ENCODE peak calls at places on chromosomes 16 and 17, in nine cellular contexts. One of them, this sample, is unnamed.

GRCh38 chr17:39800540-39800939 is 62.8 kb downstream of the GRB7 start:
- DNase-seq in pancreas: no peak
- DNase-seq in activated T-helper 1 cell treated with anti-CD3 and anti-CD28 coated beads, Interleukin-12 subunit alpha, Interleukin-12 subunit beta, Interleukin-2, Interleukin-4 antibody, amounts not matched to agents 30 ng/mL and 10 ng/mL and 1 ng/mL, durations not matched to agents 14 hours and 24 hours and 36 hours: peak; percentile 54
- DNase-seq in central memory CD4-positive, alpha-beta T cell: peak; percentile 79
- DNase-seq in NAMALWA: no peak
- DNase-seq in AG09309: no peak
- DNase-seq in A172: no peak
- DNase-seq in activated CD8-positive, alpha-beta memory T cell treated with anti-CD3 and anti-CD28 coated beads for 1 hour: peak; percentile 25
- DNase-seq in epithelial cell of esophagus: peak; percentile 30
- DNase-seq in this sample: no peak

GRCh38 chr17:16652847-16653366 is 743 bp downstream of the ZNF624 start:
- DNase-seq in NAMALWA: peak; percentile 4
- DNase-seq in AG09309: no peak
- DNase-seq in activated CD8-positive, alpha-beta memory T cell treated with anti-CD3 and anti-CD28 coated beads for 1 hour: no peak
- DNase-seq in A172: no peak
- DNase-seq in activated T-helper 1 cell treated with anti-CD3 and anti-CD28 coated beads, Interleukin-12 subunit alpha, Interleukin-12 subunit beta, Interleukin-2, Interleukin-4 antibody, amounts not matched to agents 30 ng/mL and 10 ng/mL and 1 ng/mL, durations not matched to agents 14 hours and 24 hours and 36 hours: no peak
- DNase-seq in epithelial cell of esophagus: peak; percentile 64
- DNase-seq in pancreas: no peak
- DNase-seq in central memory CD4-positive, alpha-beta T cell: no peak
- DNase-seq in this sample: no peak

GRCh38 chr17:80005360-80006338 is 30.0 kb downstream of the TBC1D16 start:
- DNase-seq in pancreas: peak; percentile 63
- DNase-seq in A172: peak; percentile 51
- DNase-seq in activated CD8-positive, alpha-beta memory T cell treated with anti-CD3 and anti-CD28 coated beads for 1 hour: peak; percentile 15
- DNase-seq in central memory CD4-positive, alpha-beta T cell: peak; percentile 54
- DNase-seq in activated T-helper 1 cell treated with anti-CD3 and anti-CD28 coated beads, Interleukin-12 subunit alpha, Interleukin-12 subunit beta, Interleukin-2, Interleukin-4 antibody, amounts not matched to agents 30 ng/mL and 10 ng/mL and 1 ng/mL, durations not matched to agents 14 hours and 24 hours and 36 hours: peak; percentile 22
- DNase-seq in epithelial cell of esophagus: peak; percentile 43
- DNase-seq in AG09309: no peak
- DNase-seq in NAMALWA: peak; percentile 71
- DNase-seq in this sample: no peak

GRCh38 chr17:74512624-74513084 is 18.6 kb downstream of the CD300LB start:
- DNase-seq in epithelial cell of esophagus: no peak
- DNase-seq in activated CD8-positive, alpha-beta memory T cell treated with anti-CD3 and anti-CD28 coated beads for 1 hour: no peak
- DNase-seq in pancreas: no peak
- DNase-seq in central memory CD4-positive, alpha-beta T cell: no peak
- DNase-seq in NAMALWA: no peak
- DNase-seq in A172: peak; percentile 82
- DNase-seq in AG09309: peak; percentile 55
- DNase-seq in activated T-helper 1 cell treated with anti-CD3 and anti-CD28 coated beads, Interleukin-12 subunit alpha, Interleukin-12 subunit beta, Interleukin-2, Interleukin-4 antibody, amounts not matched to agents 30 ng/mL and 10 ng/mL and 1 ng/mL, durations not matched to agents 14 hours and 24 hours and 36 hours: no peak
- DNase-seq in this sample: no peak

GRCh38 chr16:28321700-28322411 is 29.5 kb downstream of the SBK1 start:
- DNase-seq in epithelial cell of esophagus: peak; percentile 43
- DNase-seq in A172: no peak
- DNase-seq in activated CD8-positive, alpha-beta memory T cell treated with anti-CD3 and anti-CD28 coated beads for 1 hour: no peak
- DNase-seq in pancreas: no peak
- DNase-seq in activated T-helper 1 cell treated with anti-CD3 and anti-CD28 coated beads, Interleukin-12 subunit alpha, Interleukin-12 subunit beta, Interleukin-2, Interleukin-4 antibody, amounts not matched to agents 30 ng/mL and 10 ng/mL and 1 ng/mL, durations not matched to agents 14 hours and 24 hours and 36 hours: peak; percentile 25
- DNase-seq in AG09309: no peak
- DNase-seq in central memory CD4-positive, alpha-beta T cell: no peak
- DNase-seq in NAMALWA: peak; percentile 53
- DNase-seq in this sample: no peak

GRCh38 chr16:88686062-88686438 is 257 bp downstream of the SNAI3 start:
- DNase-seq in epithelial cell of esophagus: peak; percentile 36
- DNase-seq in pancreas: peak; percentile 73
- DNase-seq in central memory CD4-positive, alpha-beta T cell: peak; percentile 53
- DNase-seq in NAMALWA: no peak
- DNase-seq in activated T-helper 1 cell treated with anti-CD3 and anti-CD28 coated beads, Interleukin-12 subunit alpha, Interleukin-12 subunit beta, Interleukin-2, Interleukin-4 antibody, amounts not matched to agents 30 ng/mL and 10 ng/mL and 1 ng/mL, durations not matched to agents 14 hours and 24 hours and 36 hours: no peak
- DNase-seq in A172: no peak
- DNase-seq in activated CD8-positive, alpha-beta memory T cell treated with anti-CD3 and anti-CD28 coated beads for 1 hour: no peak
- DNase-seq in AG09309: no peak
- DNase-seq in this sample: no peak

GRCh38 chr17:6643460-6644125 is 2.7 kb downstream of the TXNDC17 start:
- DNase-seq in NAMALWA: no peak
- DNase-seq in activated T-helper 1 cell treated with anti-CD3 and anti-CD28 coated beads, Interleukin-12 subunit alpha, Interleukin-12 subunit beta, Interleukin-2, Interleukin-4 antibody, amounts not matched to agents 30 ng/mL and 10 ng/mL and 1 ng/mL, durations not matched to agents 14 hours and 24 hours and 36 hours: no peak
- DNase-seq in AG09309: peak; percentile 63
- DNase-seq in central memory CD4-positive, alpha-beta T cell: no peak
- DNase-seq in A172: no peak
- DNase-seq in activated CD8-positive, alpha-beta memory T cell treated with anti-CD3 and anti-CD28 coated beads for 1 hour: no peak
- DNase-seq in pancreas: no peak
- DNase-seq in epithelial cell of esophagus: peak; percentile 86
- DNase-seq in this sample: no peak

GRCh38 chr16:50711862-50712567 is 18.6 kb downstream of the NOD2 start:
- DNase-seq in activated CD8-positive, alpha-beta memory T cell treated with anti-CD3 and anti-CD28 coated beads for 1 hour: no peak
- DNase-seq in AG09309: no peak
- DNase-seq in activated T-helper 1 cell treated with anti-CD3 and anti-CD28 coated beads, Interleukin-12 subunit alpha, Interleukin-12 subunit beta, Interleukin-2, Interleukin-4 antibody, amounts not matched to agents 30 ng/mL and 10 ng/mL and 1 ng/mL, durations not matched to agents 14 hours and 24 hours and 36 hours: no peak
- DNase-seq in NAMALWA: no peak
- DNase-seq in pancreas: no peak
- DNase-seq in A172: no peak
- DNase-seq in epithelial cell of esophagus: no peak
- DNase-seq in central memory CD4-positive, alpha-beta T cell: no peak
- DNase-seq in this sample: no peak

GRCh38 chr17:79873583-79873982 is 34.3 kb upstream of the CBX4 start:
- DNase-seq in central memory CD4-positive, alpha-beta T cell: no peak
- DNase-seq in NAMALWA: no peak
- DNase-seq in epithelial cell of esophagus: no peak
- DNase-seq in AG09309: no peak
- DNase-seq in pancreas: no peak
- DNase-seq in activated CD8-positive, alpha-beta memory T cell treated with anti-CD3 and anti-CD28 coated beads for 1 hour: no peak
- DNase-seq in activated T-helper 1 cell treated with anti-CD3 and anti-CD28 coated beads, Interleukin-12 subunit alpha, Interleukin-12 subunit beta, Interleukin-2, Interleukin-4 antibody, amounts not matched to agents 30 ng/mL and 10 ng/mL and 1 ng/mL, durations not matched to agents 14 hours and 24 hours and 36 hours: no peak
- DNase-seq in A172: no peak
- DNase-seq in this sample: no peak

GRCh38 chr16:11595908-11596504 is 9.3 kb upstream of the LITAF start:
- DNase-seq in A172: no peak
- DNase-seq in epithelial cell of esophagus: no peak
- DNase-seq in central memory CD4-positive, alpha-beta T cell: no peak
- DNase-seq in NAMALWA: no peak
- DNase-seq in activated T-helper 1 cell treated with anti-CD3 and anti-CD28 coated beads, Interleukin-12 subunit alpha, Interleukin-12 subunit beta, Interleukin-2, Interleukin-4 antibody, amounts not matched to agents 30 ng/mL and 10 ng/mL and 1 ng/mL, durations not matched to agents 14 hours and 24 hours and 36 hours: no peak
- DNase-seq in AG09309: no peak
- DNase-seq in activated CD8-positive, alpha-beta memory T cell treated with anti-CD3 and anti-CD28 coated beads for 1 hour: no peak
- DNase-seq in pancreas: no peak
- DNase-seq in this sample: no peak

GRCh38 chr17:601462-602303 is 113.0 kb downstream of the VPS53 start:
- DNase-seq in epithelial cell of esophagus: no peak
- DNase-seq in activated CD8-positive, alpha-beta memory T cell treated with anti-CD3 and anti-CD28 coated beads for 1 hour: no peak
- DNase-seq in NAMALWA: no peak
- DNase-seq in central memory CD4-positive, alpha-beta T cell: no peak
- DNase-seq in AG09309: no peak
- DNase-seq in activated T-helper 1 cell treated with anti-CD3 and anti-CD28 coated beads, Interleukin-12 subunit alpha, Interleukin-12 subunit beta, Interleukin-2, Interleukin-4 antibody, amounts not matched to agents 30 ng/mL and 10 ng/mL and 1 ng/mL, durations not matched to agents 14 hours and 24 hours and 36 hours: no peak
- DNase-seq in pancreas: no peak
- DNase-seq in A172: no peak
- DNase-seq in this sample: no peak

GRCh38 chr17:43814714-43815113 is 18.2 kb downstream of the MPP3 start:
- DNase-seq in pancreas: no peak
- DNase-seq in epithelial cell of esophagus: peak; percentile 64
- DNase-seq in activated T-helper 1 cell treated with anti-CD3 and anti-CD28 coated beads, Interleukin-12 subunit alpha, Interleukin-12 subunit beta, Interleukin-2, Interleukin-4 antibody, amounts not matched to agents 30 ng/mL and 10 ng/mL and 1 ng/mL, durations not matched to agents 14 hours and 24 hours and 36 hours: no peak
- DNase-seq in activated CD8-positive, alpha-beta memory T cell treated with anti-CD3 and anti-CD28 coated beads for 1 hour: no peak
- DNase-seq in NAMALWA: no peak
- DNase-seq in central memory CD4-positive, alpha-beta T cell: no peak
- DNase-seq in A172: peak; percentile 76
- DNase-seq in AG09309: peak; percentile 52
- DNase-seq in this sample: no peak